ENCODE peak calls at places on chromosome 17, in five cellular contexts. A is right lobe of liver, J is tibial nerve, S is stomach, Y is A549. H is an unnamed sample.

GRCh38 chr17:63001689-63002394 is 35.8 kb downstream of the TANC2 start:
- DNase-seq in J (no peak), Y (no peak), A (no peak), S (no peak), H (no peak)

GRCh38 chr17:45908460-45908859 is 14.1 kb downstream of the MAPT start:
- DNase-seq in J (no peak), S (no peak), A (no peak), Y (no peak), H (no peak)

GRCh38 chr17:69326302-69327059 is 452 bp downstream of the ABCA5 start:
- DNase-seq in S (peak; percentile 25), A (no peak), Y (no peak), J (no peak), H (no peak)

GRCh38 chr17:75088902-75089417 is 1.2 kb downstream of the SLC16A5 start:
- DNase-seq in J (no peak), A (peak; percentile 63), Y (peak; percentile 77), S (peak; percentile 60), H (no peak)

GRCh38 chr17:83179811-83180210 is 100.4 kb downstream of the METRNL start:
- DNase-seq in S (no peak), A (no peak), J (peak; percentile 2), Y (no peak), H (no peak)

GRCh38 chr17:49580055-49580721 is 4.5 kb downstream of the NXPH3 start:
- DNase-seq in J (no peak), Y (no peak), A (no peak), S (no peak), H (no peak)

GRCh38 chr17:48543854-48544355 is 1.0 kb downstream of the HOXB2 start:
- DNase-seq in S (no peak), A (no peak), J (no peak), Y (no peak), H (no peak)

GRCh38 chr17:30413109-30413508 is 34.4 kb downstream of the CPD start:
- DNase-seq in S (no peak), A (no peak), Y (no peak), J (no peak), H (no peak)

GRCh38 chr17:78715876-78716275 is 66.2 kb downstream of the CYTH1 start:
- DNase-seq in S (no peak), Y (no peak), A (no peak), J (no peak), H (no peak)

GRCh38 chr17:78717431-78717980 is 64.6 kb downstream of the CYTH1 start:
- DNase-seq in Y (peak; percentile 74), J (no peak), A (no peak), S (no peak), H (no peak)

GRCh38 chr17:78715000-78715771 is 66.9 kb downstream of the CYTH1 start:
- DNase-seq in J (no peak), A (no peak), S (peak; percentile 22), Y (no peak), H (no peak)

GRCh38 chr17:78716292-78716691 is 65.8 kb downstream of the CYTH1 start:
- DNase-seq in A (no peak), Y (no peak), S (no peak), J (no peak), H (no peak)

GRCh38 chr17:78716814-78717393 is 65.2 kb downstream of the CYTH1 start:
- DNase-seq in Y (peak; percentile 85), S (peak; percentile 87), J (peak; percentile 58), A (peak; percentile 86), H (peak; percentile 63)
- TF ChIP-seq CTCF in Y (no peak), S (no peak), J (peak; percentile 5), A (no peak), H (no peak)

DNA sequence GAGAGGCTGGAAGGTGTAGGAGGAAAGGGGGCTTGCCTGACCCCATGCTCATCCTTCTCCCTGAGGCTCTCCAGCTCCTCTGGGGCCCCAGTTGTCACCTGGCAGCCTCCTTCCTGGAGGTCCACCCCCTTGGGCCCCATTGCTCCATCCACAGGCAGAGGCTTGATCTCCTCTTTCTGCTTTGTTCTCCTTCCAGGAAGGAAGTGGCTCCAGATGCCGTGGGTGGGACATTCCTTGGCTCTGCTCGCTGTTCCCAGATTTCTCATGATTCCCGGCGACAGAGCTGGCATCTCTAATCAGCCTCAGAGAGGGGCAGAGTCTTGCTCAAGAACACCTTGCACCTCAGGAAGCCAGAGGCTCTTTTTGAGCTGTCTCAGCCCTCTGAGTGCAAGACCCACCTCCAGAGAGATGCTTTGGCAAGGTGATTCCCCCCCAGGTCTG is 28.5 kb downstream of the CCR7 start:
- DNase-seq in J (no peak), S (no peak), Y (no peak), A (no peak), H (no peak)
- TF ChIP-seq POLR2A in J (no peak), S (no peak), Y (no peak), A (no peak), H (no peak)

DNA sequence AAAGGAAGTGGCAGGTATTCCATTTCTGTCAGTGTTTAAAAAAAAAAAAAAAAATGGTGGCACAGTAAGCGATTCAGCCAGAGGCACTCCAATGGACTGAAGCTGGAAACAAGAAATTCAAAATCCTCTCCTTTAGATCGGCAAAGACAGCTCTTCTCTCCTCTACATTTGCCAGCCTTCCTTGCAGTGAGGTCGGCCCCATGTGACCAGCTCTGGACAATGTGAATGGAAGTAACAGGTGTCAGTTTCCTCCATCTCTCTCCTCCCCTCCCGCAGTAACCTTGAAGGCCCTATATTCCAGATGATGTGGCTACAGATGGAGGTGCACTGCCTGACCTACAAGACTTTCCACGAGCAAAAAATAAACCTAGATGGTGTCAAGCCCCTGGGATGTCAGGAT is 15.0 kb downstream of the CUEDC1 start:
- DNase-seq in J (no peak), S (no peak), Y (no peak), A (no peak), H (no peak)
- H3K4me3 ChIP-seq in J (no peak overlapping the region), S (no peak overlapping the region), Y (no peak overlapping the region), A (no peak overlapping the region), H (no peak overlapping the region)

GRCh38 chr17:28345420-28346198 is 10.0 kb downstream of the TNFAIP1 start:
- DNase-seq in Y (no peak), S (peak; percentile 47), J (no peak), A (peak; percentile 62), H (no peak)

GRCh38 chr17:28348979-28349378 is 8.3 kb downstream of the POLDIP2 start:
- DNase-seq in Y (no peak), J (no peak), A (no peak), S (no peak), H (no peak)

GRCh38 chr17:28347261-28347891 is 10.0 kb downstream of the POLDIP2 start:
- DNase-seq in J (no peak), Y (no peak), S (peak; percentile 50), A (no peak), H (no peak)

GRCh38 chr17:28346199-28346580 is 10.6 kb downstream of the TNFAIP1 start:
- DNase-seq in S (no peak), Y (no peak), A (no peak), J (no peak), H (no peak)

DNA sequence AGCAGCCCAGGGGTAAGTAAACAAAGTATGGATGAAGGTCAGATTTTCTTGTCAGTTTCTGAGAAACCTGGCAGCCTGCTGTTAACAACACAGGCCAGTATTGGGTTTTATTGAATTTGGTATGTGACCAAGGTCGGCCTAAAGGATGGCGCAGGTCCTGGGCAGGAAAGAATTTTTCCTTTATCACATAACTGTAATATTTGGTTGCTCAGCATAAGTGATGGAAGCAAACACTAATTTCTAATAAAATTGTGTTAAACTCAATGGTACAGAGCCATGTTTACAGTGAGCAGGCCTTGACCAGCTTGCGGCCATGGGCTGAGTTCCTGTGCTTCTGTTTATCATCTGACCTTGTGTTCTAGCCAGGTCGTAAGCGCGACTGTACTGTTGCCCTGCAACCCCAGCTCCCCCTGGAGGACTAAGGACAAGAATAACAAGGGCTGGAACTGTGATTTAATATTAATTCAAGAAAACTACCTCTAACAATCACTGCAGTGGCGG is 10.5 kb downstream of the POLDIP2 start:
- DNase-seq in A (peak; percentile 66), J (no peak), Y (no peak), S (peak; percentile 72), H (no peak)
- TF ChIP-seq CTCF in A (peak; percentile 46), J (no peak), Y (peak; percentile 10), S (peak; percentile 66), H (no peak)

H was measured in lower leg skin.